ENCODE peak calls at places on chromosomes 11 and 22, in seven cellular contexts. C is A549, E is K562, S is transverse colon, J is heart left ventricle, I is IMR-90, Z is adrenal gland. V is an unnamed sample. For H3K4me1, the result is how much of the 10 kb centered on the place peaks cover.

GRCh38 chr11:6926208-6927029 is at the start of gene ZNF215:
- DNase-seq in S (peak), E (peak), C (peak), J (peak), Z (peak), I (peak), V (peak)

GRCh38 chr22:50521710-50522109 is 3.7 kb downstream of the SCO2 start:
- DNase-seq in J (peak), C (no peak), Z (no peak), E (no peak), S (no peak), I (no peak), V (no peak)

GRCh38 chr22:46584081-46584903 is 35.9 kb upstream of the GRAMD4 start:
- DNase-seq in S (no peak), E (no peak), C (no peak), J (peak), Z (no peak), I (peak), V (no peak)

GRCh38 chr11:114166897-114167323 is 107.4 kb downstream of the ZBTB16 start:
- DNase-seq in J (no peak), E (no peak), S (no peak), I (peak), Z (peak), C (no peak), V (no peak)

GRCh38 chr11:80993561-80993960 is 1552.7 kb upstream of the TENM4 start:
- DNase-seq in I (no peak), C (no peak), Z (no peak), J (no peak), E (no peak), S (no peak), V (no peak)

GRCh38 chr11:48164836-48165235 is 51.8 kb upstream of the OR4B1 start:
- DNase-seq in E (no peak), C (no peak), I (no peak), J (no peak), S (no peak), Z (no peak), V (no peak)

GRCh38 chr11:6655790-6656580 is at the start of gene DCHS1:
- DNase-seq in I (no peak), C (no peak), J (peak), S (peak), E (no peak), Z (peak), V (peak)

GRCh38 chr11:113114452-113115027 is 153.3 kb downstream of the NCAM1 start:
- DNase-seq in E (peak), S (peak), I (peak), C (peak), Z (peak), J (peak), V (peak)

GRCh38 chr11:93089474-93090102 is 108.2 kb downstream of the SLC36A4 start:
- DNase-seq in E (peak), C (peak), I (peak), J (no peak), Z (peak), S (peak), V (no peak)

GRCh38 chr22:21982338-21982965 is at the start of gene TOP3B:
- DNase-seq in S (peak), J (peak), I (peak), E (peak), C (peak), Z (peak), V (peak)

GRCh38 chr11:71434576-71435130 is 13.5 kb downstream of the DHCR7 start:
- DNase-seq in J (no peak), S (no peak), I (no peak), Z (no peak), C (no peak), E (no peak), V (no peak)

GRCh38 chr11:19846654-19847330 is 134.2 kb downstream of the NAV2 start:
- DNase-seq in E (no peak), J (no peak), Z (peak), C (no peak), I (peak), S (no peak), V (no peak)

DNA sequence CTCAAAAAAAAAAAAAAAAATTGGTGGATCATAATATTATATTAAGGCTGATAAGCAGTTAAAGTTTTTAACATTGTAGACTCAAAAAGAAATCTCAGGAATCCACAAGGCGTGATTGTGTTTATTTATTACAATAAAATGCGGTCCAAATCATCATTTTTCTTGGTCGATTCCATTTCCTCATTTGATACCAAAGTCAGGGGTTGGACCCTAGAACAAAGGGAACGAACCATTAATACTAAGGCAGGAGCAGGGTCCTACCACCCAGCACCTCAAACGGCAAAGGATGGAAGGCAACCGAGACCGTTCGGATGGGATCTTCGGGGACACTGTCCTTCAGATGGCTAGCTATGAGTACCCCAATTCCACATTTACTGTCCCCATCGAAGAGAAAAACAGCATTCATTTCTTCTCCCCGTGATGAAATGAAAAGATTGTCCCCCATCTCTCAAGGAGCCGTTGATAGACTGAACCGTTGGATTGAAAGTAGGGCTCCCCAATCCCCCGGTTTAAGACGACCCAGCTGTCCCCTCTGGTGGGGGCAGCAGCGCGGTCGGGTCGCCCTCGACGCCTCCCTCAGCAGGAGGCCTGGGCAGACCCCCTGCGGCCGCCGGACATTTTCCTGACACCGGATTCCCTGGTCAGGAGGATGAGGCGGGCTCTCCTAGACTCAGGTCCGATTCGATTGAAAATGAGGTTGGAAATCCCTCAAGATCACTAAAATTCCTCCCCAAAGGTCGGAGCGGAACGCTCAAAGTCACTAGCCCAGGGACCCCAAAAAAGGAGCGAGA is 607 bp downstream of the DMC1 start:
- DNase-seq in I (no peak), J (peak), S (peak), C (no peak), E (peak), Z (no peak), V (peak)
- H3K4me1 ChIP-seq in I (under half), J (under half), S (under half), C (under half), E (under half), Z (under half), V (under half)

DNA sequence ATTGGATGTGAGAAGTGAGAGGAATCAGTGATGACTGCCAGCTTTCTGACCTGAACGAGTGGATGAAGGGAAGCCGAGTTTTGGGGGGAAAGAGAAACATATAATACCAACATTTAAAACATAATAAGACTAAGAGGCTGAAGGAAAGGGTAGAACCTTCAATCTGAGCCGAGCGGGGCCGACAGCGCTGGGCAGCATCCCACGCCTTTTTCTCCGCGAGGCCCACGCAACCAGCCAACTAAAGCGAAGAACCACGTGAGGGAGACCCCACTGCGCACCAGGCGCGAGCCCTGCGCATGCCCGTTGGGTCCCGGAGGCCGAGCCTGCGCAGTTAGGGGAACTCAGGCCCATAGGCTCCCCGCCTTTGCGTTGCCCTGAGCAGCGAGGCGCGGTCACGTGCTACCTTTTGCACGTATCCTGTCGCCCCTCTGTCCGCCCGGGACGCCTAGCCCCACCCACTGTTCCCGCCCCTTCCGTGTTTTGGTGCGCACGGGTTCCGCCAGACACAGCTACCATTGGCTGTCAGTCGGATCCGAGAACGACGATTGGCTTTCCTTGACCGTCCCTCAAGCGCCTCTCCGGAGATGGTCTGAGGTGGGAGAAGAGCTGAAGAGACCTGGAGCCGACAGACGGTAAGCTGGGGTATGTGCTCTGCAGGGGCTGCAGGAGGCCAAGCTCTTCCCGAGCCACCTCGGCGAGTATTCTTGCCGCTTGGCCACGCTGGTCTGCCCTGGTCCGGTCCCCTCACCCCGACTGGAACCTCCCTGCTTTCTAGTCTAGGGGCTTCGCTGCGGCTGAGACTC is at the start of gene HINFP:
- DNase-seq in S (peak), J (peak), C (peak), E (peak), Z (peak), I (peak), V (peak)
- TF ChIP-seq POLR2A in S (peak), J (no peak), C (peak), E (peak), Z (peak), I (no peak), V (peak)

GRCh38 chr11:102244681-102245409 is 72.4 kb upstream of the BIRC3 start:
- DNase-seq in I (peak), J (no peak), S (no peak), C (peak), Z (no peak), E (no peak), V (no peak)
- H3K4me1 ChIP-seq in I (under half), J (under half), S (under half), C (under half), Z (under half), E (under half), V (under half)

GRCh38 chr11:64284962-64285884 is at the start of gene GPR137:
- DNase-seq in Z (peak), J (peak), S (peak), E (peak), I (peak), C (peak), V (peak)
- TF ChIP-seq POLR2A in Z (no peak), J (no peak), S (peak), E (peak), I (no peak), C (peak), V (peak)

DNA sequence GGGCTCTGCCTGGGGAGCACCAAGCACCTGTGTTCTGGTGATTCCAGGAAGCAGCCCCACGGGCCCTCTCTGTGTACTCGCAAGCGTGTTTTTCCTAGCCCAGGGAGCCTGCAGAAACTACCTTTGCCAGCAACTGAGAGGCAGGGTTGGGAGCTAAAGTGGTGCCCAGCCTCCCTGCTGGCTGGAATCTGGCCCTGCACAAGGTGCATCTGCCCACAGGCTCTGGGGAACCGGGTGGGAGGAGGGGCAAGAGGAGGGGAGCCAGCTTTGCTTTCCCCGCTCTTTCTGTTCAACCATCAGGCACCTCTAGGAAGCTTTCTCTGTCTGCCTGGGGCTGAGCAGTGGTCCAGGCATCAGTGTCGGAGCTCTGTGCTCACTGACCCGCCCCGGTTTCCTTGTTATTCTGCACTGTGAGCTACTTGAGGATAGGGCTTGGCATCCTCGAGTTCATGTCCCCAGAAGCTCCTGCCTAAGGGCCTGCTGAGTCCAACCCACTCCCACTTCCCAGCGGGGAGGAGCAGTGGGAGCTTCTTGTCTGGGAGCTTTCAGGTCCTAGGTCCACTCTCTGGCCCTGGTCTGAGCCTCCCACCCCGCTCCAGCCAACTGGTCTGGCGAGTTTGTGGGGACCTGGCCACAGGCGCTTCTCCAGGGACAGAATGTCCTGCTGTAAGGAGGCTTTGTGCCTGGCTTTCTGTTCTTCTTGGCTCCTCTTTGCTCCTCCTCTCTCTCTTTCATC is 14.9 kb downstream of the DAGLA start:
- DNase-seq in Z (peak), C (no peak), E (no peak), I (no peak), J (no peak), S (peak), V (peak)
- H3K4me1 ChIP-seq in Z (half or more), C (half or more), E (under half), I (under half), J (under half), S (half or more), V (under half)

GRCh38 chr11:45216901-45217300 is 69.2 kb downstream of the SYT13 start:
- DNase-seq in C (no peak), E (no peak), Z (no peak), J (no peak), S (no peak), I (peak), V (no peak)

GRCh38 chr11:45216031-45216430 is 69.6 kb downstream of the PRDM11 start:
- DNase-seq in J (no peak), E (no peak), C (no peak), I (no peak), S (no peak), Z (no peak), V (no peak)

GRCh38 chr11:45219411-45219810 is 66.7 kb downstream of the SYT13 start:
- DNase-seq in Z (no peak), S (no peak), I (no peak), J (no peak), C (no peak), E (no peak), V (peak)

GRCh38 chr11:45217991-45218390 is 68.2 kb downstream of the SYT13 start:
- DNase-seq in E (no peak), S (no peak), Z (no peak), J (no peak), C (no peak), I (peak), V (no peak)

GRCh38 chr11:45218705-45219104 is 67.4 kb downstream of the SYT13 start:
- DNase-seq in J (no peak), C (no peak), I (no peak), Z (no peak), E (no peak), S (no peak), V (no peak)
- TF ChIP-seq POLR2A in J (no peak), C (no peak), I (no peak), Z (no peak), E (no peak), S (no peak), V (no peak)

V was measured in upper lobe of left lung.